ENCODE peak calls at places on chromosomes 5 and 9, in ten cellular contexts. One of them, this sample, is unnamed.

GRCh38 chr9:36914212-36914577 is 119.9 kb downstream of the PAX5 start:
- DNase-seq in AG08396: no peak
- DNase-seq in H1: no peak
- DNase-seq in midbrain: no peak
- DNase-seq in pons: no peak
- DNase-seq in SHP77: no peak
- DNase-seq in stimulated activated CD4-positive, alpha-beta T cell treated with anti-CD3 and anti-CD28 coated beads, TNF-alpha, amount 100 ng/mL, for 48 hours: no peak
- DNase-seq in natural killer cell treated with Interleukin-12 subunit alpha and Interleukin-12 subunit beta and Interleukin-15 and Interleukin-18, amount 100 ng/mL, for 72 hours: no peak
- DNase-seq in foreskin melanocyte: no peak
- DNase-seq in activated CD8-positive, alpha-beta memory T cell treated with anti-CD3 and anti-CD28 coated beads for 4 hours: no peak
- DNase-seq in this sample: no peak

GRCh38 chr5:88674262-88675158 is 208.5 kb downstream of the MEF2C start:
- DNase-seq in SHP77: peak
- DNase-seq in stimulated activated CD4-positive, alpha-beta T cell treated with anti-CD3 and anti-CD28 coated beads, TNF-alpha, amount 100 ng/mL, for 48 hours: no peak
- DNase-seq in midbrain: peak
- DNase-seq in natural killer cell treated with Interleukin-12 subunit alpha and Interleukin-12 subunit beta and Interleukin-15 and Interleukin-18, amount 100 ng/mL, for 72 hours: no peak
- DNase-seq in H1: no peak
- DNase-seq in AG08396: no peak
- DNase-seq in activated CD8-positive, alpha-beta memory T cell treated with anti-CD3 and anti-CD28 coated beads for 4 hours: no peak
- DNase-seq in foreskin melanocyte: no peak
- DNase-seq in pons: peak
- DNase-seq in this sample: no peak

GRCh38 chr9:131707677-131708612 is 31.9 kb downstream of the RAPGEF1 start:
- DNase-seq in natural killer cell treated with Interleukin-12 subunit alpha and Interleukin-12 subunit beta and Interleukin-15 and Interleukin-18, amount 100 ng/mL, for 72 hours: no peak
- DNase-seq in midbrain: no peak
- DNase-seq in activated CD8-positive, alpha-beta memory T cell treated with anti-CD3 and anti-CD28 coated beads for 4 hours: no peak
- DNase-seq in stimulated activated CD4-positive, alpha-beta T cell treated with anti-CD3 and anti-CD28 coated beads, TNF-alpha, amount 100 ng/mL, for 48 hours: no peak
- DNase-seq in SHP77: no peak
- DNase-seq in AG08396: peak
- DNase-seq in H1: no peak
- DNase-seq in foreskin melanocyte: peak
- DNase-seq in pons: no peak
- DNase-seq in this sample: no peak

GRCh38 chr5:30607301-30607700 is 586.2 kb upstream of the CDH6 start:
- DNase-seq in midbrain: no peak
- DNase-seq in natural killer cell treated with Interleukin-12 subunit alpha and Interleukin-12 subunit beta and Interleukin-15 and Interleukin-18, amount 100 ng/mL, for 72 hours: no peak
- DNase-seq in stimulated activated CD4-positive, alpha-beta T cell treated with anti-CD3 and anti-CD28 coated beads, TNF-alpha, amount 100 ng/mL, for 48 hours: no peak
- DNase-seq in AG08396: no peak
- DNase-seq in pons: no peak
- DNase-seq in activated CD8-positive, alpha-beta memory T cell treated with anti-CD3 and anti-CD28 coated beads for 4 hours: no peak
- DNase-seq in foreskin melanocyte: no peak
- DNase-seq in SHP77: peak
- DNase-seq in H1: no peak
- DNase-seq in this sample: no peak

GRCh38 chr5:20972419-20972925 is 984.5 kb upstream of the CDH18 start:
- DNase-seq in foreskin melanocyte: peak
- DNase-seq in pons: peak
- DNase-seq in AG08396: no peak
- DNase-seq in SHP77: peak
- DNase-seq in stimulated activated CD4-positive, alpha-beta T cell treated with anti-CD3 and anti-CD28 coated beads, TNF-alpha, amount 100 ng/mL, for 48 hours: no peak
- DNase-seq in natural killer cell treated with Interleukin-12 subunit alpha and Interleukin-12 subunit beta and Interleukin-15 and Interleukin-18, amount 100 ng/mL, for 72 hours: no peak
- DNase-seq in activated CD8-positive, alpha-beta memory T cell treated with anti-CD3 and anti-CD28 coated beads for 4 hours: no peak
- DNase-seq in H1: peak
- DNase-seq in midbrain: peak
- DNase-seq in this sample: no peak

GRCh38 chr9:132487351-132487791 is 77.4 kb downstream of the CFAP77 start:
- DNase-seq in stimulated activated CD4-positive, alpha-beta T cell treated with anti-CD3 and anti-CD28 coated beads, TNF-alpha, amount 100 ng/mL, for 48 hours: no peak
- DNase-seq in midbrain: no peak
- DNase-seq in AG08396: no peak
- DNase-seq in natural killer cell treated with Interleukin-12 subunit alpha and Interleukin-12 subunit beta and Interleukin-15 and Interleukin-18, amount 100 ng/mL, for 72 hours: no peak
- DNase-seq in H1: no peak
- DNase-seq in pons: no peak
- DNase-seq in foreskin melanocyte: no peak
- DNase-seq in SHP77: no peak
- DNase-seq in activated CD8-positive, alpha-beta memory T cell treated with anti-CD3 and anti-CD28 coated beads for 4 hours: no peak
- DNase-seq in this sample: no peak

GRCh38 chr9:96186601-96187011 is 115.4 kb downstream of the HSD17B3 start:
- DNase-seq in foreskin melanocyte: peak
- DNase-seq in midbrain: no peak
- DNase-seq in natural killer cell treated with Interleukin-12 subunit alpha and Interleukin-12 subunit beta and Interleukin-15 and Interleukin-18, amount 100 ng/mL, for 72 hours: no peak
- DNase-seq in AG08396: peak
- DNase-seq in H1: peak
- DNase-seq in activated CD8-positive, alpha-beta memory T cell treated with anti-CD3 and anti-CD28 coated beads for 4 hours: no peak
- DNase-seq in stimulated activated CD4-positive, alpha-beta T cell treated with anti-CD3 and anti-CD28 coated beads, TNF-alpha, amount 100 ng/mL, for 48 hours: no peak
- DNase-seq in SHP77: no peak
- DNase-seq in pons: no peak
- DNase-seq in this sample: no peak

GRCh38 chr9:118962426-118962825 is 406.8 kb downstream of the BRINP1 start:
- DNase-seq in pons: no peak
- DNase-seq in natural killer cell treated with Interleukin-12 subunit alpha and Interleukin-12 subunit beta and Interleukin-15 and Interleukin-18, amount 100 ng/mL, for 72 hours: no peak
- DNase-seq in activated CD8-positive, alpha-beta memory T cell treated with anti-CD3 and anti-CD28 coated beads for 4 hours: no peak
- DNase-seq in stimulated activated CD4-positive, alpha-beta T cell treated with anti-CD3 and anti-CD28 coated beads, TNF-alpha, amount 100 ng/mL, for 48 hours: no peak
- DNase-seq in midbrain: no peak
- DNase-seq in foreskin melanocyte: no peak
- DNase-seq in H1: no peak
- DNase-seq in SHP77: no peak
- DNase-seq in AG08396: no peak
- DNase-seq in this sample: no peak

GRCh38 chr5:139439013-139439903 is at the start of gene DNAJC18:
- DNase-seq in natural killer cell treated with Interleukin-12 subunit alpha and Interleukin-12 subunit beta and Interleukin-15 and Interleukin-18, amount 100 ng/mL, for 72 hours: peak
- DNase-seq in pons: peak
- DNase-seq in foreskin melanocyte: peak
- DNase-seq in AG08396: peak
- DNase-seq in stimulated activated CD4-positive, alpha-beta T cell treated with anti-CD3 and anti-CD28 coated beads, TNF-alpha, amount 100 ng/mL, for 48 hours: peak
- DNase-seq in midbrain: peak
- DNase-seq in SHP77: peak
- DNase-seq in activated CD8-positive, alpha-beta memory T cell treated with anti-CD3 and anti-CD28 coated beads for 4 hours: peak
- DNase-seq in H1: peak
- DNase-seq in this sample: peak

GRCh38 chr5:110639307-110639902 is 87.1 kb downstream of the TMEM232 start:
- DNase-seq in AG08396: no peak
- DNase-seq in activated CD8-positive, alpha-beta memory T cell treated with anti-CD3 and anti-CD28 coated beads for 4 hours: no peak
- DNase-seq in midbrain: no peak
- DNase-seq in foreskin melanocyte: no peak
- DNase-seq in SHP77: no peak
- DNase-seq in pons: no peak
- DNase-seq in natural killer cell treated with Interleukin-12 subunit alpha and Interleukin-12 subunit beta and Interleukin-15 and Interleukin-18, amount 100 ng/mL, for 72 hours: no peak
- DNase-seq in stimulated activated CD4-positive, alpha-beta T cell treated with anti-CD3 and anti-CD28 coated beads, TNF-alpha, amount 100 ng/mL, for 48 hours: no peak
- DNase-seq in H1: no peak
- DNase-seq in this sample: no peak

GRCh38 chr9:127921592-127922120 is 4.8 kb upstream of the ST6GALNAC4 start:
- DNase-seq in natural killer cell treated with Interleukin-12 subunit alpha and Interleukin-12 subunit beta and Interleukin-15 and Interleukin-18, amount 100 ng/mL, for 72 hours: peak
- DNase-seq in activated CD8-positive, alpha-beta memory T cell treated with anti-CD3 and anti-CD28 coated beads for 4 hours: no peak
- DNase-seq in SHP77: peak
- DNase-seq in H1: no peak
- DNase-seq in midbrain: peak
- DNase-seq in foreskin melanocyte: no peak
- DNase-seq in pons: no peak
- DNase-seq in stimulated activated CD4-positive, alpha-beta T cell treated with anti-CD3 and anti-CD28 coated beads, TNF-alpha, amount 100 ng/mL, for 48 hours: peak
- DNase-seq in AG08396: peak
- DNase-seq in this sample: peak

GRCh38 chr5:34863947-34864346 is 25.0 kb downstream of the TTC23L start:
- DNase-seq in activated CD8-positive, alpha-beta memory T cell treated with anti-CD3 and anti-CD28 coated beads for 4 hours: no peak
- DNase-seq in midbrain: no peak
- DNase-seq in pons: no peak
- DNase-seq in foreskin melanocyte: no peak
- DNase-seq in SHP77: no peak
- DNase-seq in AG08396: no peak
- DNase-seq in H1: no peak
- DNase-seq in natural killer cell treated with Interleukin-12 subunit alpha and Interleukin-12 subunit beta and Interleukin-15 and Interleukin-18, amount 100 ng/mL, for 72 hours: no peak
- DNase-seq in stimulated activated CD4-positive, alpha-beta T cell treated with anti-CD3 and anti-CD28 coated beads, TNF-alpha, amount 100 ng/mL, for 48 hours: no peak
- DNase-seq in this sample: no peak

GRCh38 chr5:134603059-134603458 is 29.6 kb downstream of the SAR1B start:
- DNase-seq in H1: no peak
- DNase-seq in pons: no peak
- DNase-seq in SHP77: no peak
- DNase-seq in AG08396: peak
- DNase-seq in stimulated activated CD4-positive, alpha-beta T cell treated with anti-CD3 and anti-CD28 coated beads, TNF-alpha, amount 100 ng/mL, for 48 hours: no peak
- DNase-seq in foreskin melanocyte: no peak
- DNase-seq in midbrain: no peak
- DNase-seq in activated CD8-positive, alpha-beta memory T cell treated with anti-CD3 and anti-CD28 coated beads for 4 hours: no peak
- DNase-seq in natural killer cell treated with Interleukin-12 subunit alpha and Interleukin-12 subunit beta and Interleukin-15 and Interleukin-18, amount 100 ng/mL, for 72 hours: no peak
- DNase-seq in this sample: no peak

This sample was measured in GM18507.